ENCODE peak calls at places on chromosomes 6 and 20, in five cellular contexts. J is fibroblast of the aortic adventitia, T is A549, H is heart left ventricle, B is epithelial cell of esophagus. L is an unnamed sample.

GRCh38 chr6:99979953-99980352 is 14.1 kb downstream of the MCHR2 start:
- DNase-seq in T (no peak), J (no peak), H (no peak), B (no peak), L (no peak)

GRCh38 chr20:61693055-61693600 is 372.6 kb downstream of the TAF4 start:
- DNase-seq in B (no peak), J (no peak), T (no peak), H (no peak), L (no peak)

GRCh38 chr20:62370807-62371587 is 3.9 kb upstream of the LAMA5 start:
- DNase-seq in H (no peak), T (no peak), J (no peak), B (no peak), L (no peak)

GRCh38 chr6:157579467-157580031 is 198.6 kb downstream of the ZDHHC14 start:
- DNase-seq in J (no peak), T (no peak), B (no peak), H (no peak), L (peak; percentile 31)

GRCh38 chr6:147675281-147675680 is 166.8 kb downstream of the SAMD5 start:
- DNase-seq in T (no peak), B (peak; percentile 23), J (no peak), H (no peak), L (no peak)

GRCh38 chr6:56393615-56394612 is 146.5 kb upstream of the COL21A1 start:
- DNase-seq in H (no peak), T (no peak), B (no peak), J (no peak), L (no peak)

GRCh38 chr6:26103141-26103769 is 16.0 kb downstream of the HFE start:
- DNase-seq in H (peak; percentile 42), B (peak; percentile 46), J (peak; percentile 82), T (peak; percentile 16), L (peak; percentile 70)

GRCh38 chr6:31111712-31112111 is 663 bp downstream of the C6orf15 start:
- DNase-seq in T (no peak), J (no peak), H (no peak), B (no peak), L (no peak)

GRCh38 chr20:34927736-34928135 is 27.9 kb downstream of the GSS start:
- DNase-seq in J (no peak), T (no peak), H (no peak), B (peak; percentile 76), L (peak; percentile 78)

GRCh38 chr6:22499815-22500214 is 69.6 kb upstream of the HDGFL1 start:
- DNase-seq in B (no peak), T (no peak), J (no peak), H (no peak), L (no peak)

GRCh38 chr20:61120595-61121515 is 131.2 kb upstream of the CDH4 start:
- DNase-seq in T (no peak), J (peak; percentile 53), B (peak; percentile 62), H (peak; percentile 52), L (peak; percentile 50)

DNA sequence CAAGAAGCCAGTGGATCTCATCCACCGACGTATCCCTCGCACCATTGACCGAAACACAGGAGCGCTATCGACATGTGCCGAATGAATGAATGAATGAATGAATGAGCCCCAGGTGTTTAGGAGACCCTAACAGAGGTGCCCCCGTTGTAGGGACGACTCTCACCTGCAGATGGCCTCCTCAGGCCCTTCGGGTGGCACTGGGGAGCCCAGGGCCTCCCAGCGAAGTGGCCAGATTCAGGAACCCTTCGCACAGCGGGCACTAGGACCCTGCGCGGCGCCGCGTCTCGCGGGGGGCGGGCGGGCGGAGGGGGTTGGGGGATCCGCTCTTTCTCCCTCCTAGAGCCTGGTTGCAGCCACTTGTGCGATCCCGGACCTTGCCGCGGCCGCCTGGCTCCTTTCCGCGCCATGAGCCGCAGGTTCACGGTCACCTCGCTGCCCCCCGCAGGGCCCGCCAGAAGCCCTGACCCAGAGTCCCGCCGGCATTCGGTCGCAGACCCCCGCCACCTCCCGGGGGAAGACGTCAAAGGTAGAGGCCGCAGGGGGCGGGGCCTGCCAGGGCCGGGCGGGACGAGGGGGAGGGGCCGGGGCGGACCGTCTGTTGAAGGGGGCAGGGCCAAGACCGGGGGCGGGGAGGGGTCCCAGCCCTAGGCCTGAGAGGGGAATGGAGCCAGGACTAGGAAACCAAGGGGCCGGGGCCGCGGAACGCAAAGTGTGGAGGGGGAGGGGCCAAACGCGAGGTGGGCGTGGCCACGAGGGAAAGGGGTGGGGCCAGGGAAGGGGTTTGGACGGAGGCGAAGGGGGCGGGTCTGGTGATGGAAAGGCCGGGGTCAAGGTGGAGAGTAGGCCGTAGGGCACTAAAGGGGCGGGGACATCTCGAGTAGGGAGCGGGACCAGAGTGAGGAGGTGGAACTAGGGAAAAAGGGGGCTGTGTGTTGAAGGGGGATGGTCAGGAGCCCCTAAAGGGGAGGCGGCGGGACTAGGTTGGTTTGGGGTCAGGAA is 7.4 kb upstream of the SLC12A5 start:
- DNase-seq in H (no peak), B (peak; percentile 37), T (peak; percentile 69), J (no peak), L (no peak)
- H3K4me3 ChIP-seq in H (peak overlapping the region; percentile 49), B (peak overlapping the region; percentile 44), T (peak overlapping the region; percentile 60), J (peak overlapping the region; percentile 58), L (peak overlapping the region; percentile 33)

GRCh38 chr6:693737-694038 is 749 bp upstream of the EXOC2 start:
- DNase-seq in B (no peak), J (no peak), T (no peak), H (no peak), L (no peak)
- H3K4me3 ChIP-seq in B (peak overlapping the region; percentile 82), J (peak overlapping the region; percentile 93), T (peak overlapping the region; percentile 95), H (peak overlapping the region; percentile 61), L (peak overlapping the region; percentile 91)

DNA sequence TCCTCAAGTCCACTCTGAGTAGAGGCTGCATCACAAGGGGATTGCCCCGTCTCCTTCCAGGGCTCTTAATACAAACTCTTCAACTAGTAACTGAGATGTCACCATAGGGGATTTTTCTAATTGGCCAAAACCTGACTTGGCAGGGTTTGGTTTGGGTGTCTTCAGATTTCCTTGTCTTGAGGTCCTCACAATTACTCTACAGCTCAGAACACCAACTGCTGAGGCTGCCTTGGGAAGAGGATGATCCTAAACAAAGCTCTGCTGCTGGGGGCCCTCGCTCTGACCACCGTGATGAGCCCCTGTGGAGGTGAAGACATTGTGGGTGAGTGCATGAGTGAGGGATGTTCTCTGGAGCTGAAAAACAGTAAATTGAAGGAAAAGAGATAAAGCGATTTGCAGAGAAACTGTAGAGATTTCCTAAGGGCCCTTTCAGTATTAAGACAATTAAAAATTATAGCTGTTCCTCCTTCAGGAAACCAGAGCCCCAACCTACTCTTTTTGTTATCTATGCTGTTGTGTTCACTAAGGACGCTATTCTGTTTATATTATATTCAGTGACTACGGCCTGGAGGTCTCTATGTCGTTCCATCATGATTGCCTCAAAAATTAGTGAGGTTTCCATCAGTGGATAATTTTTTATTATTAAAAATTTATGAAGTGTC is at the start of gene HLA-DQA1:
- DNase-seq in J (no peak), B (no peak), T (no peak), H (no peak), L (no peak)
- H3K4me3 ChIP-seq in J (no peak within 1 kb of the TSS), B (no peak within 1 kb of the TSS), T (no peak within 1 kb of the TSS), H (peak within 1 kb of the TSS; percentile 37), L (no peak within 1 kb of the TSS)

DNA sequence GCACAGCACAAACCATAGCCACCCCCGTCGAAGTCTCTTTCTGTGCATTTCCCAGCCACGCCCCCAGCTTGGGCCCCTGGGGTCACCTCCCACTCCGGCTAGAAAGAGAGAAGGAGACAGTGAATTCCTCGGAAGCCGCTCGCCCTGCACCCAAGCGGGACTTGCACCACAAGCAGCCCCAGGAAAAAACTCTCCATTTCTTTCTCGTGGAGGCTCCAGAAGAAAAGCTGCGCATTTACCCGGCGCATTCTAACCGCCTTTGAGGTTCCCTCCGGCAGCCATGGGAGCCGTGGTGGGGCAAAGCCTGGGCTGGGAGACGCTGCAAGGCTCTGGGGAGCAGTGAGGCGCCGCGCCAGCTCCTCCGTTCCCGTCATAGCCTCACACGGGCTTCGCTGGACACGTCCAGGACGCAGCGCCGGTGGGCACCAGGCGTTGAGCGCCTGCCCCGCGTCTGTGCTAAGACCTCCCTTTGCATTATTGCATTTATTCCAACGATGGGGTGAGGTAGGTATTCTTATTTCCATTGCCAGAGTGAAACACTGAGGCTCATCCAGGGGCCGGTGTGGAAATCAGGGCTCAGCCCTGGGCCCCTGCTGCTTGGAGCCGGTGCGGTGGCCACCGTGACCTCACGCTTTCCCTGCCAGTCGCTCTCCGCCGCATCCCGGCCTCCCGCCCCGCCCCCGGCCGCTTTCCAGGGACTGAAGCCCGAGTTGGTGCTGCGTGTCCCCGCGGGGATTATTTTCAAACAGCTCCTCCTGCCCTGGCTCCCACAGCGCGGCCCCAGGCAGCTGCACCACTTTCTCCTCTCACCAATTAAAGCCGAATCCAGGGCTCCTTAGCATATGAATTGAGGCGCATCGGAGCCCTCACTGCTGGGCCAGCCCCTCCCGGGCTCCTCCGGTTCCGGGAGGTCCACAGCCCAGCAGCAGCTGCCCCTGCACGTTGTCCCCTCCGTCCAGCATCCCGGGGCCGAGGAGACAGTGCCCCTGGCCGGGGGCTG is 148.3 kb upstream of the AFDN start:
- DNase-seq in T (no peak), H (peak; percentile 61), J (no peak), B (no peak), L (no peak)
- H3K4me3 ChIP-seq in T (no peak overlapping the region), H (peak overlapping the region; percentile 54), J (no peak overlapping the region), B (no peak overlapping the region), L (no peak overlapping the region)

DNA sequence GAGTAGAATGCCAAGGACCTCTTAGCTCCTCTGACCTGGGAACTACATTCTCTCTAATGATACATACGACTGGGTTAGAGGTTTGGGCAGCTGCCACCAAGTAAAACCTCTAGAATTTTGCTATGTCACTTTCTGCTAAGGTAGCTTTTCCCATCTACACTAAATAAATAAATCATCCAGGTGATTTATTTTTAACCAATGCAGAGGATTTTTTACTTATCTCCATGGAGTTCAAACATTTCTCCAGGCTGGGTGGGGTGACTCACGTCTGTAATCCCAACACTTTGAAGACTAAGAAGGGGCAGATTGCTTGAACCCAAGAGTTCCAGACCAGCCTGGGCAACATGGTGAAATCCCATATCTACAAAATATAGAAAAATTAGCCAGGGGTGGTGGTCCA is 27.1 kb downstream of the HNF4A start:
- DNase-seq in B (no peak), T (no peak), H (no peak), J (no peak), L (no peak)
- H3K4me3 ChIP-seq in B (no peak overlapping the region), T (no peak overlapping the region), H (no peak overlapping the region), J (no peak overlapping the region), L (no peak overlapping the region)

DNA sequence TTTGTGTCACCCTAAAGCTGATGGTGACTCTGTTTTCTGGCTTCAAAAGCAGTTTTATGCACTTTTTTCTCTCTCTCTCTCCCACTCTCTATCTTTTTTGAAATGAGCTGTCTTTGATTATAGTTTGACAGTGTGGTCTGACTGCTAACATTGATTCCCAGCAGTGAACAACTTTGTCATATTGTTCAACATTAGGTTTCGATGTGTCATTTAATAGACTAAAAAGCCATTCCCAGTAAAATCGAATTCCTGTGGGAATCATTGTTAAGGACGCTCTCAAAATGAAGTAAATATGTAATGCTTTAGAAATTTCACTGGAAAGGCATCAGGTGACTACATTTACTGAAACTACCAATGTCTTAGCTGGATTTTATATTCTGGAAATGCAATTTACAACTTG is 69.9 kb upstream of the FLRT3 start:
- DNase-seq in H (no peak), T (no peak), J (no peak), B (no peak), L (no peak)
- H3K4me3 ChIP-seq in H (no peak overlapping the region), T (no peak overlapping the region), J (no peak overlapping the region), B (no peak overlapping the region), L (no peak overlapping the region)